ENCODE peak calls at places on chromosomes 11 and 22, in eight cellular contexts. X is GM23338, Q is SK-N-SH, V is HCT116, R is GM12878, D is A549, T is K562, F is Panc1. J is an unnamed sample.

GRCh38 chr11:100801225-100801999 is 114.3 kb downstream of the ARHGAP42 start:
- DNase-seq in X (no peak), Q (no peak), V (no peak), R (no peak), D (no peak), T (no peak), F (no peak), J (no peak)

GRCh38 chr11:11163669-11164377 is 189.2 kb downstream of the CSNK2A3 start:
- DNase-seq in X (no peak), Q (no peak), V (no peak), R (no peak), D (no peak), T (no peak), F (no peak), J (no peak)

GRCh38 chr11:76962583-76963416 is 71.4 kb upstream of the B3GNT6 start:
- DNase-seq in X (no peak), Q (no peak), V (no peak), R (peak; percentile 11), D (no peak), T (no peak), F (no peak), J (no peak)

GRCh38 chr22:30802202-30803166 is 107.8 kb downstream of the OSBP2 start:
- DNase-seq in X (peak; percentile 94), Q (peak; percentile 90), V (peak; percentile 61), R (no peak), D (peak; percentile 83), T (peak; percentile 92), F (no peak), J (peak; percentile 65)

GRCh38 chr11:110000045-110000502 is 93.1 kb upstream of the ZC3H12C start:
- DNase-seq in X (no peak), Q (no peak), V (peak; percentile 23), R (peak; percentile 92), D (peak; percentile 65), T (no peak), F (peak; percentile 73), J (no peak)

GRCh38 chr11:92552942-92553341 is 328.3 kb downstream of the FAT3 start:
- DNase-seq in X (no peak), Q (no peak), V (no peak), R (no peak), D (peak; percentile 4), T (no peak), F (no peak), J (no peak)

GRCh38 chr22:17342361-17342760 is 26.9 kb upstream of the CECR2 start:
- DNase-seq in X (no peak), Q (no peak), V (no peak), R (no peak), D (no peak), T (no peak), F (no peak), J (no peak)

GRCh38 chr11:43923327-43924111 is 18.9 kb upstream of the C11orf96 start:
- DNase-seq in X (no peak), Q (peak; percentile 56), V (no peak), R (no peak), D (peak; percentile 22), T (no peak), F (no peak), J (no peak)

GRCh38 chr11:5737091-5737490 is 843 bp downstream of the OR56B1 start:
- DNase-seq in X (no peak), Q (no peak), V (no peak), R (no peak), D (peak; percentile 15), T (no peak), F (no peak), J (no peak)

GRCh38 chr11:29452131-29452530 is 564.7 kb downstream of the KCNA4 start:
- DNase-seq in X (no peak), Q (no peak), V (no peak), R (no peak), D (no peak), T (no peak), F (no peak), J (no peak)

GRCh38 chr11:73034777-73035176 is 107.3 kb downstream of the FCHSD2 start:
- DNase-seq in X (no peak), Q (no peak), V (no peak), R (no peak), D (no peak), T (no peak), F (no peak), J (no peak)

GRCh38 chr11:33881651-33882279 is 10.1 kb downstream of the LMO2 start:
- DNase-seq in X (no peak), Q (no peak), V (no peak), R (no peak), D (no peak), T (peak; percentile 67), F (no peak), J (no peak)

GRCh38 chr11:67396258-67396581 is 4.4 kb downstream of the RAD9A start:
- DNase-seq in X (no peak), Q (no peak), V (no peak), R (no peak), D (no peak), T (no peak), F (no peak), J (no peak)

GRCh38 chr22:50677493-50678217 is 5.0 kb downstream of the SHANK3 start:
- DNase-seq in X (no peak), Q (peak; percentile 8), V (no peak), R (no peak), D (no peak), T (no peak), F (no peak), J (no peak)

GRCh38 chr11:19656140-19656541 is 56.5 kb upstream of the NAV2 start:
- DNase-seq in X (peak; percentile 7), Q (peak; percentile 44), V (no peak), R (no peak), D (no peak), T (no peak), F (no peak), J (no peak)

GRCh38 chr11:95419915-95420314 is 188.9 kb upstream of the SESN3 start:
- DNase-seq in X (no peak), Q (no peak), V (no peak), R (no peak), D (no peak), T (no peak), F (no peak), J (no peak)

GRCh38 chr11:81596709-81597108 is 1137.0 kb downstream of the FAM181B start:
- DNase-seq in X (no peak), Q (no peak), V (no peak), R (no peak), D (no peak), T (no peak), F (no peak), J (no peak)

GRCh38 chr11:83923961-83924360 is 637.8 kb upstream of the CCDC90B start:
- DNase-seq in X (no peak), Q (no peak), V (no peak), R (no peak), D (no peak), T (no peak), F (no peak), J (no peak)

GRCh38 chr11:108223449-108224149 is 732 bp downstream of the ATM start:
- DNase-seq in X (no peak), Q (no peak), V (no peak), R (no peak), D (no peak), T (peak; percentile 56), F (no peak), J (peak; percentile 17)

GRCh38 chr22:40009953-40010751 is 15.4 kb downstream of the FAM83F start:
- DNase-seq in X (no peak), Q (no peak), V (no peak), R (no peak), D (no peak), T (no peak), F (no peak), J (no peak)

GRCh38 chr11:104098555-104098954 is 62.1 kb downstream of the DDI1 start:
- DNase-seq in X (no peak), Q (no peak), V (no peak), R (no peak), D (no peak), T (no peak), F (no peak), J (no peak)

GRCh38 chr11:107249054-107249453 is 208.6 kb downstream of the CWF19L2 start:
- DNase-seq in X (no peak), Q (no peak), V (no peak), R (no peak), D (no peak), T (no peak), F (no peak), J (no peak)

GRCh38 chr11:1382831-1383607 is 6.7 kb upstream of the BRSK2 start:
- DNase-seq in X (peak; percentile 81), Q (peak; percentile 91), V (peak; percentile 31), R (peak; percentile 26), D (peak; percentile 80), T (peak; percentile 72), F (no peak), J (peak; percentile 52)
- H3K27ac ChIP-seq in X (no peak overlapping the region), Q (peak overlapping the region; percentile 63), V (peak overlapping the region; percentile 69), R (peak overlapping the region; percentile 11), D (peak overlapping the region; percentile 90), T (no peak overlapping the region), F (peak overlapping the region; percentile 72), J (no peak overlapping the region)

DNA sequence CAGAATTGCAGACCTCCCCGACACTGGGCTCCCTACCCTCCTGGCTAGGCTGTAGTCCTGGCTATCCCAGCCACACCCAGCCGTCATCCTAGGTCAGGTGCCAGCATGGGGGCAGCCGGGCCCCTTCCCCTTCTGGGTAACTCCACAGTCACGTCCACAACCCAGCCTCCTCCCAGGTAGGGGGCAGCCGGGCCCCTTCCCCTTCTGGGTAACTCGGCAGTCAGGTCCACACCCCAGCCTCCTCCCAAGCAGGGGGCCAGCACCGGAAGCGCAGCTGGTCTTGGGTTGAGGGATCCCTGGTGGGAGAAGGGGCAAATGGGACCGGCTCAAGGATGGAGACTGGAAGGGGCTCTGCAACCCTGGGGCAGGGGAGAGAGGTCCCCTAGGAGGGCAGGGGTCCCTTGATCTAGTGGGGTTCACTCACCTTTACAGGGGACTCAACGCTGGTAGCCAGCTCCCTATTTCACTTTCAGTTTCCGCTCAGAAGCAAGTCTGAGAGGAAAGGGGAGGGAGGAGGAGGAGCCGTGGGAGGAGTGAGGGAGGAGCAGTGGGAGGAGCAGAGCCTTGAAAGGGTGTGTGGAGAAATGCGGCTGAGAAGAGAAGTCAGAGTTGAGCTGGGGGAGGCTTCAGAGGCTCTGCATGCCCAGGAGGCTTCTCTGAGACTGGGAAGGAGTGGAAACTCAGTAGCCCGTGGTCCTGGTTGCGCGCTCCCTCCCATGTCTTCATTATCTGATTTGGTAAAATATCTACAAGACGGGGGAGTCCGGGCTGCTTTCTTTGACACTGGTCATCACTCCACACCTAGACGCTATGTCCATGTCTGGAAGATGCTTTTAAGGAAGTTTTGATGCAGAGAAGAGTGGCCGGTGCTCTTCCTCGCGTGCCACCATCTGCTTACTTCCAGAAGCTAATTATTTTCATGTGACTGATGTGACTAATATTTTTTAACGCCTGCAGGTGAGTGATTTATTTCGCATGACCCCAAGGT is at the start of gene TRIM21:
- DNase-seq in X (peak; percentile 91), Q (peak; percentile 71), V (peak; percentile 67), R (peak; percentile 72), D (peak; percentile 79), T (peak; percentile 77), F (peak; percentile 83), J (peak; percentile 87)
- TF ChIP-seq CTCF in X (no peak), Q (no peak), V (no peak), R (no peak), D (no peak), T (no peak), F (no peak), J (no peak)

GRCh38 chr11:61482513-61482912 is 26.0 kb upstream of the LRRC10B start:
- DNase-seq in X (peak; percentile 87), Q (peak; percentile 70), V (no peak), R (no peak), D (peak; percentile 33), T (peak; percentile 81), F (no peak), J (peak; percentile 9)
- TF ChIP-seq REST in X (no peak), Q (no peak), V (no peak), R (no peak), D (no peak), T (no peak), F (no peak), J (no peak)

GRCh38 chr22:33447733-33448132 is 389.6 kb upstream of the SYN3 start:
- DNase-seq in X (no peak), Q (no peak), V (no peak), R (no peak), D (no peak), T (no peak), F (no peak), J (no peak)
- H3K27ac ChIP-seq in X (no peak overlapping the region), Q (no peak overlapping the region), V (no peak overlapping the region), R (no peak overlapping the region), D (no peak overlapping the region), T (no peak overlapping the region), F (no peak overlapping the region), J (no peak overlapping the region)

J was measured in HL-60.